ENCODE peak calls at places on chromosomes 4 and X, in five cellular contexts. W, N, Q, G and V are unnamed samples.

GRCh38 chr4:79689735-79690134 is 281.7 kb upstream of the GK2 start:
- DNase-seq in W (no peak), N (no peak), Q (no peak), G (no peak), V (no peak)

GRCh38 chr4:186472948-186473347 is 82.4 kb downstream of the MTNR1A start:
- DNase-seq in W (no peak), N (no peak), Q (peak), G (no peak), V (no peak)

GRCh38 chr4:44740201-44740600 is 13.8 kb upstream of the GNPDA2 start:
- DNase-seq in W (no peak), N (no peak), Q (no peak), G (no peak), V (no peak)

GRCh38 chrX:139025822-139026221 is 314.3 kb upstream of the FGF13 start:
- DNase-seq in W (no peak), N (no peak), Q (no peak), G (no peak), V (no peak)

GRCh38 chrX:88605222-88605583 is 141.8 kb upstream of the CPXCR1 start:
- DNase-seq in W (no peak), N (no peak), Q (no peak), G (no peak), V (no peak)

GRCh38 chrX:152912641-152913040 is 14.8 kb downstream of the ZNF185 start:
- DNase-seq in W (no peak), N (no peak), Q (no peak), G (no peak), V (no peak)

GRCh38 chrX:132622130-132622529 is 133.3 kb upstream of the MBNL3 start:
- DNase-seq in W (no peak), N (no peak), Q (no peak), G (peak), V (no peak)

GRCh38 chrX:124346064-124346876 is at the start of gene SH2D1A:
- DNase-seq in W (no peak), N (peak), Q (no peak), G (no peak), V (no peak)

GRCh38 chr4:8538703-8539567 is 41.3 kb upstream of the GPR78 start:
- DNase-seq in W (no peak), N (no peak), Q (no peak), G (no peak), V (no peak)

GRCh38 chr4:6761540-6762243 is 20.8 kb upstream of the KIAA0232 start:
- DNase-seq in W (no peak), N (peak), Q (peak), G (no peak), V (no peak)

GRCh38 chrX:120839506-120839905 is 36.2 kb downstream of the CT47B1 start:
- DNase-seq in W (no peak), N (no peak), Q (no peak), G (no peak), V (no peak)

GRCh38 chr4:94889523-94889922 is 131.8 kb downstream of the BMPR1B start:
- DNase-seq in W (no peak), N (no peak), Q (no peak), G (no peak), V (no peak)

GRCh38 chr4:81580346-81581013 is 108.8 kb upstream of the RASGEF1B start:
- DNase-seq in W (no peak), N (peak), Q (no peak), G (no peak), V (no peak)

GRCh38 chr4:157222764-157223145 is 2.2 kb downstream of the GRIA2 start:
- DNase-seq in W (no peak), N (peak), Q (peak), G (no peak), V (no peak)

GRCh38 chrX:21655901-21656586 is 2.1 kb downstream of the KLHL34 start:
- DNase-seq in W (no peak), N (peak), Q (peak), G (no peak), V (no peak)

GRCh38 chrX:154310991-154311541 is 15.5 kb downstream of the TKTL1 start:
- DNase-seq in W (no peak), N (no peak), Q (no peak), G (no peak), V (no peak)

GRCh38 chrX:38558681-38559080 is 2.7 kb upstream of the TSPAN7 start:
- DNase-seq in W (no peak), N (no peak), Q (no peak), G (no peak), V (no peak)

GRCh38 chr4:56741595-56741994 is 60.5 kb upstream of the HOPX start:
- DNase-seq in W (no peak), N (no peak), Q (no peak), G (no peak), V (no peak)

GRCh38 chrX:44223150-44223549 is 120.3 kb downstream of the EFHC2 start:
- DNase-seq in W (no peak), N (no peak), Q (no peak), G (no peak), V (peak)

GRCh38 chrX:68403060-68403459 is 30.2 kb downstream of the OPHN1 start:
- DNase-seq in W (no peak), N (no peak), Q (no peak), G (no peak), V (no peak)

GRCh38 chr4:40831462-40831861 is 81.7 kb downstream of the NSUN7 start:
- DNase-seq in W (no peak), N (no peak), Q (no peak), G (no peak), V (no peak)

GRCh38 chrX:2417205-2417604 is 83.6 kb downstream of the DHRSX start:
- DNase-seq in W (no peak), N (no peak), Q (no peak), G (no peak), V (no peak)

GRCh38 chrX:69388526-69388925 is 115.6 kb upstream of the NALF2 start:
- DNase-seq in W (no peak), N (no peak), Q (no peak), G (no peak), V (no peak)

GRCh38 chr4:80335554-80336358 is at the start of gene CFAP299:
- DNase-seq in W (peak), N (peak), Q (peak), G (peak), V (peak)

GRCh38 chr4:20395160-20395773 is 143.6 kb downstream of the SLIT2 start:
- DNase-seq in W (no peak), N (no peak), Q (no peak), G (peak), V (no peak)

GRCh38 chr4:74365761-74366160 is 816 bp downstream of the EREG start:
- DNase-seq in W (no peak), N (peak), Q (peak), G (no peak), V (peak)

GRCh38 chr4:71020611-71021010 is 27.2 kb downstream of the DCK start:
- DNase-seq in W (no peak), N (no peak), Q (no peak), G (no peak), V (no peak)

GRCh38 chrX:69615779-69616519 is at the start of gene EDA:
- DNase-seq in W (peak), N (peak), Q (peak), G (peak), V (peak)

GRCh38 chr4:74109894-74110605 is 11.1 kb upstream of the CXCL2 start:
- DNase-seq in W (no peak), N (no peak), Q (no peak), G (no peak), V (no peak)

GRCh38 chr4:6116696-6117285 is 83.6 kb downstream of the JAKMIP1 start:
- DNase-seq in W (no peak), N (no peak), Q (no peak), G (no peak), V (no peak)

GRCh38 chr4:142353149-142353738 is 492.9 kb downstream of the INPP4B start:
- DNase-seq in W (no peak), N (no peak), Q (no peak), G (no peak), V (no peak)

GRCh38 chr4:25861951-25862410 is 807 bp downstream of the SEL1L3 start:
- DNase-seq in W (no peak), N (peak), Q (no peak), G (no peak), V (peak)

GRCh38 chr4:118783887-118784286 is 52.0 kb downstream of the SEC24D start:
- DNase-seq in W (no peak), N (no peak), Q (no peak), G (no peak), V (no peak)

GRCh38 chr4:54945838-54946237 is 179.6 kb downstream of the KDR start:
- DNase-seq in W (no peak), N (no peak), Q (no peak), G (no peak), V (no peak)

GRCh38 chrX:136336623-136337022 is 35.9 kb downstream of the ADGRG4 start:
- DNase-seq in W (no peak), N (no peak), Q (no peak), G (no peak), V (no peak)
- TF ChIP-seq CTCF in W (peak), N (no peak), Q (peak), G (peak), V (no peak)

DNA sequence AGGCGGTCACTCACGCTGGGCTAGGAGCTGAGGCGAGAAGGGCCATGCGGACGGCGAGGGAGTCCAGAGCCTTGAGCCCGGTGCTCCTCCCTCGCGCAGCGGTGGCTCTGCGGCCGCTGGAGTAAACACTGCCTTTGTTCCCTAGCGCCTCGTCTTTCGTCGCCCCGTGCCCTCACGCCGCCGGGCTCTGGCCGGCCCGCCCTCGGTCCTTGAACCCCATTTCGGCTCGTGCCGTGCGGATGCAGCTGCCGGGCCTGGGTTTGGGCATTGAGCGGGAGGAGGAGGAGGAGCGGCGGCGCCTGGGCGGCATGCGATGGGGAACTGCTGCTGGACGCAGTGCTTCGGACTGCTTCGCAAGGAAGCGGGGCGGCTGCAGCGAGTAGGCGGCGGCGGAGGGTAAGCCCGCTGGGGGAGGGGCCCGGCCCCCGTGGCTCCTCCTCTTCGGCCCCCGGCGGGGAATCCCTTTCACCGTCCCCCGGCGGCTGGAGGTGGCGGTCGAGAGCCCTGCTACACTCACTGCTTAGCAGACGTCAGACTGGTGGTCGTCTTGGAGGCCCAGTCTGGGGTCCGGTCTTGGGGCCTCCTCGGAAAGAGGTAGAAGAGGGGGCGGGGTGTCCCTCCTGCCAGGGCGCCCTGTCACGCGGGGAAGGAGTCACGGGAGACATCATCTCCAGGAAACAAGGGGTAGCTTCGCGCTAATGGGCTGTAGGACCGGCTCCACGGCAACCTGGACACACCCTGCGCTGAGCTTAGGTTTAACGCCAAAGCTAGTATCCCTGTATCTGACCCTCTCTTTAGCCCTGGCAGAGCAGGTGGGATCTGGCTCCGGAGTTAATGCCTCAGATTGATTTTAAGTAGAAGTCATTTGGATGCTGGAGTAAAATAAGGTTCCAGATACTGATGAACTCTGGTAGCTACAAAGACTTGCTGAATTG is at the start of gene AP1AR:
- DNase-seq in W (peak), N (peak), Q (peak), G (peak), V (peak)
- TF ChIP-seq EP300 in W (peak), N (no peak), Q (no peak), G (no peak), V (no peak)

GRCh38 chr4:76072760-76073159 is 1.7 kb upstream of the ART3 start:
- DNase-seq in W (no peak), N (no peak), Q (no peak), G (no peak), V (no peak)
- H3K27ac ChIP-seq in W (peak), N (no peak), Q (no peak), G (no peak), V (no peak)

DNA sequence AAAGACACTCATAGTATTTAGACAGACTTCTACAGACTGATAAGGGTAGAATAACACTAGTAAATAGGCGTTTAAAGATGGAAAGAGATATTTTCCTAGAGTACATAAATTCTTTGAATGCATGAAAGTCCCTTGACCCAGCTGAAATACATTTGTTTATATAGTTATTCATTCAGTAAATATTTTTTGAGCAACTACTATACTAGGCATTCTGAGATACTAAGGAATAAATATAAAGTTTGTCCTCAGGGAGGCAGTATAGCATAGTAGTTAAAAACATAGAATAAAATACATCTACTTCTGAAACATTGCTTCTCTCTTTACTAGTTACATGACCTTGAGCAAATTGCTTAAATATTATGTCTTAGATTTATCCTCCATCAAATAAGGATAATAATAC is 27.4 kb downstream of the HMGN5 start:
- DNase-seq in W (no peak), N (no peak), Q (no peak), G (no peak), V (no peak)
- TF ChIP-seq CTCF in W (no peak), N (no peak), Q (peak), G (no peak), V (no peak)

GRCh38 chr4:16294455-16294854 is 68.2 kb upstream of the TAPT1 start:
- DNase-seq in W (no peak), N (no peak), Q (no peak), G (no peak), V (no peak)

GRCh38 chr4:16289872-16290554 is 63.7 kb upstream of the TAPT1 start:
- DNase-seq in W (no peak), N (no peak), Q (peak), G (no peak), V (no peak)

GRCh38 chr4:16290681-16291420 is 64.6 kb upstream of the TAPT1 start:
- DNase-seq in W (no peak), N (no peak), Q (no peak), G (no peak), V (no peak)

GRCh38 chr4:16297003-16297402 is 70.7 kb upstream of the TAPT1 start:
- DNase-seq in W (no peak), N (no peak), Q (no peak), G (no peak), V (no peak)

DNA sequence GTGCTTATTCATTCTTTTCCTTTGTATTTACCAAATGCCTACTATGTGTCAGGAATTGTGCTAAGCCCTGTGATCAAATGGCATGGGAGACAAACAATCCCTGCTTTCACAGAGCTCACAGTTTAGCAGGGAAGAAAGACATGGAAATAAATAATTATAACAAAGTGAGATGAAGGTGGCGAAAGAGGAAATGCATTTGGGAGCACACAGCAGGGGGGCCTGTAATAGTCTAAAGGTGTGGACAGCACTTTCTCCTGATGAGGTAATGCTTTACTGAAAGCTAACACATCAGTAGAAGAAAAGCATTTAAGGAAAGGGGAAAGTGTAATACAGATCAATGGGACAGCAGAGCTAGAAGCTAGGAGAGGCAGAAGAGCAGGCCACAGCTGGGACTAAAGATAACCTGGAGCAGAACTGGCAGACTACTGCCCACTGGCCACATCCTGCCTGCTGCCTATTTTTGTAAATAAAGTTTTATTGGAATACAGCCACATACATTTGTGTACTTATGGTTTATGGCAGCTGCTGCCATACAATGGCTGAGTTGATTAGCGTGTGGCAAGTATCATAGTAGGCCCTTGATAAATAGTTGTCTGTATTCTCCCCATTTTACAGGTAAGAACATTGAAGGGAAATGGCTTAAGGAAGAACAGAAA is 67.1 kb upstream of the TAPT1 start:
- DNase-seq in W (no peak), N (no peak), Q (no peak), G (no peak), V (no peak)
- TF ChIP-seq EP300 in W (no peak), N (no peak), Q (no peak), G (no peak), V (no peak)

GRCh38 chrX:8987672-8988250 is 46.2 kb downstream of the FAM9B start:
- DNase-seq in W (no peak), N (no peak), Q (no peak), G (no peak), V (no peak)

GRCh38 chrX:8984231-8984630 is 49.7 kb downstream of the FAM9B start:
- DNase-seq in W (no peak), N (no peak), Q (no peak), G (no peak), V (no peak)

DNA sequence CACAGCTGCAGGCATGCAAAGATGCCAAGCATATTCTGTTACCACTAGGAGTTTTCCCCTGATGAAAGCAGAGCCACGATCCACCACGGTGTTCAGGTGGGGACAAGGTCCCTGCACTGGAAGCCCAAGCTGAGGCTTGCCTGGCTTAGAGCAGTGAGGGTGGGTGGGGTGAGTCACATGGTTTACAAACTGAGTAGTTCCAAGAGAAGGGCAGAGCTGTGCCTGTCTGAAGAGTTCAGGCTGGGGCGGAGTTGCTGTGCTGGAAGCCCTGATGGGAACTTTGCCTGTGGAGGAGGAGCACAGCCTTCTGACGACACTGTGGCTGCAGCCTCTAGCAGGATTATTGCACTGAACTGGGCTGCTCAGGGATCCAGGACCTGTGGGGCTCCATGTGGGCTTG is 45.5 kb downstream of the FAM9B start:
- DNase-seq in W (no peak), N (no peak), Q (no peak), G (no peak), V (peak)
- H3K27ac ChIP-seq in W (no peak), N (no peak), Q (no peak), G (no peak), V (no peak)

GRCh38 chr4:103996059-103996458 is 276.3 kb upstream of the TACR3 start:
- DNase-seq in W (no peak), N (no peak), Q (no peak), G (no peak), V (no peak)

GRCh38 chr4:103996637-103997036 is 276.9 kb upstream of the TACR3 start:
- DNase-seq in W (no peak), N (no peak), Q (no peak), G (no peak), V (no peak)

GRCh38 chr4:103998752-103999151 is 279.0 kb upstream of the TACR3 start:
- DNase-seq in W (no peak), N (no peak), Q (no peak), G (no peak), V (no peak)

GRCh38 chr4:103994059-103994458 is 274.3 kb upstream of the TACR3 start:
- DNase-seq in W (no peak), N (no peak), Q (no peak), G (no peak), V (no peak)
- TF ChIP-seq CTCF in W (no peak), N (no peak), Q (peak), G (no peak), V (no peak)

GRCh38 chrX:19682712-19683331 is 167.5 kb upstream of the MAP3K15 start:
- DNase-seq in W (peak), N (no peak), Q (peak), G (no peak), V (peak)
- TF ChIP-seq EP300 in W (no peak), N (no peak), Q (no peak), G (no peak), V (no peak)

GRCh38 chrX:97405031-97405685 is 521.5 kb downstream of the RPA4 start:
- DNase-seq in W (no peak), N (no peak), Q (no peak), G (no peak), V (no peak)
- H3K27ac ChIP-seq in W (no peak), N (no peak), Q (no peak), G (no peak), V (no peak)